ENCODE peak calls at places on chromosomes 2 and 18, in five cellular contexts. One of them, this sample, is unnamed.

GRCh38 chr2:12903272-12903671 is 186.5 kb downstream of the TRIB2 start:
- DNase-seq in K562: no peak
- DNase-seq in GM12892: no peak
- DNase-seq in GM12878: no peak
- DNase-seq in HepG2: no peak
- DNase-seq in this sample: no peak

GRCh38 chr18:9209230-9209629 is 72.6 kb downstream of the ANKRD12 start:
- DNase-seq in K562: no peak
- DNase-seq in GM12892: no peak
- DNase-seq in GM12878: no peak
- DNase-seq in HepG2: no peak
- DNase-seq in this sample: no peak

GRCh38 chr2:39127973-39128372 is 7.1 kb upstream of the SOS1 start:
- DNase-seq in K562: no peak
- DNase-seq in GM12892: no peak
- DNase-seq in GM12878: peak; percentile 84
- DNase-seq in HepG2: no peak
- DNase-seq in this sample: no peak

GRCh38 chr2:199979841-199980628 is 24.7 kb downstream of the MAIP1 start:
- DNase-seq in K562: peak; percentile 37
- DNase-seq in GM12892: no peak
- DNase-seq in GM12878: no peak
- DNase-seq in HepG2: peak; percentile 67
- DNase-seq in this sample: peak; percentile 16

GRCh38 chr2:209471037-209471436 is 47.2 kb downstream of the MAP2 start:
- DNase-seq in K562: no peak
- DNase-seq in GM12892: no peak
- DNase-seq in GM12878: no peak
- DNase-seq in HepG2: no peak
- DNase-seq in this sample: no peak

GRCh38 chr2:233448220-233448559 is 93.9 kb downstream of the DGKD start:
- DNase-seq in K562: peak; percentile 31
- DNase-seq in GM12892: no peak
- DNase-seq in GM12878: no peak
- DNase-seq in HepG2: peak; percentile 27
- DNase-seq in this sample: no peak

GRCh38 chr18:1014496-1014895 is 109.8 kb downstream of the ADCYAP1 start:
- DNase-seq in K562: no peak
- DNase-seq in GM12892: no peak
- DNase-seq in GM12878: no peak
- DNase-seq in HepG2: no peak
- DNase-seq in this sample: no peak

GRCh38 chr2:33496150-33496549 is 19.7 kb downstream of the RASGRP3 start:
- DNase-seq in K562: no peak
- DNase-seq in GM12892: no peak
- DNase-seq in GM12878: no peak
- DNase-seq in HepG2: no peak
- DNase-seq in this sample: no peak

GRCh38 chr2:51998890-51999289 is 967.0 kb upstream of the NRXN1 start:
- DNase-seq in K562: no peak
- DNase-seq in GM12892: no peak
- DNase-seq in GM12878: no peak
- DNase-seq in HepG2: no peak
- DNase-seq in this sample: no peak

GRCh38 chr2:133369896-133370295 is 198.4 kb downstream of the NCKAP5 start:
- DNase-seq in K562: no peak
- DNase-seq in GM12892: no peak
- DNase-seq in GM12878: no peak
- DNase-seq in HepG2: no peak
- DNase-seq in this sample: no peak

GRCh38 chr2:79099140-79099686 is 11.4 kb upstream of the REG1B start:
- DNase-seq in K562: no peak
- DNase-seq in GM12892: no peak
- DNase-seq in GM12878: no peak
- DNase-seq in HepG2: no peak
- DNase-seq in this sample: no peak

GRCh38 chr2:190948671-190949070 is 65.3 kb downstream of the STAT1 start:
- DNase-seq in K562: no peak
- DNase-seq in GM12892: no peak
- DNase-seq in GM12878: no peak
- DNase-seq in HepG2: no peak
- DNase-seq in this sample: no peak

GRCh38 chr2:103980401-103980800 is 873.5 kb upstream of the POU3F3 start:
- DNase-seq in K562: no peak
- DNase-seq in GM12892: no peak
- DNase-seq in GM12878: no peak
- DNase-seq in HepG2: no peak
- DNase-seq in this sample: no peak

GRCh38 chr2:176106636-176107539 is at the start of gene HOXD11:
- DNase-seq in K562: no peak
- DNase-seq in GM12892: no peak
- DNase-seq in GM12878: no peak
- DNase-seq in HepG2: no peak
- DNase-seq in this sample: no peak

GRCh38 chr18:9417081-9417841 is 58.1 kb upstream of the RALBP1 start:
- DNase-seq in K562: no peak
- DNase-seq in GM12892: no peak
- DNase-seq in GM12878: no peak
- DNase-seq in HepG2: no peak
- DNase-seq in this sample: no peak

GRCh38 chr2:74975016-74975415 is 16.6 kb downstream of the POLE4 start:
- DNase-seq in K562: no peak
- DNase-seq in GM12892: no peak
- DNase-seq in GM12878: no peak
- DNase-seq in HepG2: no peak
- DNase-seq in this sample: no peak

GRCh38 chr18:27652480-27653121 is 467.5 kb upstream of the CHST9 start:
- DNase-seq in K562: no peak
- DNase-seq in GM12892: no peak
- DNase-seq in GM12878: peak; percentile 53
- DNase-seq in HepG2: no peak
- DNase-seq in this sample: no peak

GRCh38 chr2:27080603-27080938 is 2.2 kb downstream of the EMILIN1 start:
- DNase-seq in K562: no peak
- DNase-seq in GM12892: no peak
- DNase-seq in GM12878: no peak
- DNase-seq in HepG2: no peak
- DNase-seq in this sample: no peak

GRCh38 chr2:149451417-149452165 is 121.2 kb downstream of the LYPD6 start:
- DNase-seq in K562: no peak
- DNase-seq in GM12892: no peak
- DNase-seq in GM12878: no peak
- DNase-seq in HepG2: no peak
- DNase-seq in this sample: no peak

GRCh38 chr2:79855264-79856006 is 342.6 kb downstream of the CTNNA2 start:
- DNase-seq in K562: no peak
- DNase-seq in GM12892: no peak
- DNase-seq in GM12878: no peak
- DNase-seq in HepG2: no peak
- DNase-seq in this sample: no peak

GRCh38 chr18:5449858-5450509 is 93.8 kb downstream of the EPB41L3 start:
- DNase-seq in K562: no peak
- DNase-seq in GM12892: no peak
- DNase-seq in GM12878: no peak
- DNase-seq in HepG2: no peak
- DNase-seq in this sample: no peak

GRCh38 chr2:132584976-132585817 is 84.8 kb downstream of the LYPD1 start:
- DNase-seq in K562: no peak
- DNase-seq in GM12892: no peak
- DNase-seq in GM12878: no peak
- DNase-seq in HepG2: no peak
- DNase-seq in this sample: no peak

GRCh38 chr2:1769703-1770422 is 25.5 kb upstream of the PXDN start:
- DNase-seq in K562: peak; percentile 84
- DNase-seq in GM12892: peak; percentile 59
- DNase-seq in GM12878: no peak
- DNase-seq in HepG2: peak; percentile 65
- DNase-seq in this sample: peak; percentile 80

GRCh38 chr2:69566669-69567068 is 76.9 kb downstream of the AAK1 start:
- DNase-seq in K562: no peak
- DNase-seq in GM12892: no peak
- DNase-seq in GM12878: no peak
- DNase-seq in HepG2: no peak
- DNase-seq in this sample: no peak

GRCh38 chr2:239161711-239162140 is 239.1 kb downstream of the HDAC4 start:
- DNase-seq in K562: no peak
- DNase-seq in GM12892: no peak
- DNase-seq in GM12878: no peak
- DNase-seq in HepG2: no peak
- DNase-seq in this sample: no peak

GRCh38 chr2:112580084-112580483 is 4.3 kb upstream of the CHCHD5 start:
- DNase-seq in K562: no peak
- DNase-seq in GM12892: no peak
- DNase-seq in GM12878: no peak
- DNase-seq in HepG2: no peak
- DNase-seq in this sample: no peak

DNA sequence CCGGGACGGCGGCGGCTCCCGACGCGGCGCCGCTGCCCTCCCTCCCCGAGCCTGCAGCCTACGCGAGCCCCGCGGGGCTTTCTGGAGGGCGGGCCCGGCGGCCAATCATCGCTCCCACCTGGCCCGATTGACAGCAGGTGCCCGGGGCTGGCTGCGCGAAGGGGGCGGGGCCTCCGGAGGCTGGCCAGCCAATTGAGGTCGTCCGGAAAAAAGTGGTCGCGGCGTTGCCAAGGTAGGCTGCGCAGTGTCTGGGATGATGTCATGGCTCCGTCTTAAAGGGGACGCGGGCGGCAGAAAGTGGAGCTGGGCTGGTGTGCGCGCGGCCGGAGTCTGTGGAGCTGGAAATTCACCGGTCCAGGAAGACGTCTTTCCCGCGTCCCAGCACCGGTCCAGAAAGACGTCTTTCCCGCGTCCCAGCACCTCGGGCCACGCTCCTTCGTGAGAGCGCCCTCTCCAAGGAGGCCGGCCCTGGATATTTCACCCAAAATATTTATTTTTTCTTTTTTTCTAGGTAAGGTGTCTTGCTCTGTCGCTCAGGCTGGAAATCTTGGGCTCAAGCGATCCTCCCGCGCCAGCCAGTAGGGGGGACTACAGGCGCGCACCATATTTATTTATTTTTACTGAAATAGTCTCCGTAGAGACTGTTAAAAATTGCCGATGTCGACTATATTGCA is at the start of gene ACTR1B:
- DNase-seq in K562: peak; percentile 94
- DNase-seq in GM12892: peak; percentile 97
- DNase-seq in GM12878: peak; percentile 92
- DNase-seq in HepG2: peak; percentile 98
- DNase-seq in this sample: peak; percentile 97
- TF ChIP-seq POLR2A in K562: peak; percentile 92
- TF ChIP-seq POLR2A in GM12892: peak; percentile 74
- TF ChIP-seq POLR2A in GM12878: peak; percentile 74
- TF ChIP-seq POLR2A in HepG2: peak; percentile 91
- TF ChIP-seq POLR2A in this sample: peak; percentile 66

DNA sequence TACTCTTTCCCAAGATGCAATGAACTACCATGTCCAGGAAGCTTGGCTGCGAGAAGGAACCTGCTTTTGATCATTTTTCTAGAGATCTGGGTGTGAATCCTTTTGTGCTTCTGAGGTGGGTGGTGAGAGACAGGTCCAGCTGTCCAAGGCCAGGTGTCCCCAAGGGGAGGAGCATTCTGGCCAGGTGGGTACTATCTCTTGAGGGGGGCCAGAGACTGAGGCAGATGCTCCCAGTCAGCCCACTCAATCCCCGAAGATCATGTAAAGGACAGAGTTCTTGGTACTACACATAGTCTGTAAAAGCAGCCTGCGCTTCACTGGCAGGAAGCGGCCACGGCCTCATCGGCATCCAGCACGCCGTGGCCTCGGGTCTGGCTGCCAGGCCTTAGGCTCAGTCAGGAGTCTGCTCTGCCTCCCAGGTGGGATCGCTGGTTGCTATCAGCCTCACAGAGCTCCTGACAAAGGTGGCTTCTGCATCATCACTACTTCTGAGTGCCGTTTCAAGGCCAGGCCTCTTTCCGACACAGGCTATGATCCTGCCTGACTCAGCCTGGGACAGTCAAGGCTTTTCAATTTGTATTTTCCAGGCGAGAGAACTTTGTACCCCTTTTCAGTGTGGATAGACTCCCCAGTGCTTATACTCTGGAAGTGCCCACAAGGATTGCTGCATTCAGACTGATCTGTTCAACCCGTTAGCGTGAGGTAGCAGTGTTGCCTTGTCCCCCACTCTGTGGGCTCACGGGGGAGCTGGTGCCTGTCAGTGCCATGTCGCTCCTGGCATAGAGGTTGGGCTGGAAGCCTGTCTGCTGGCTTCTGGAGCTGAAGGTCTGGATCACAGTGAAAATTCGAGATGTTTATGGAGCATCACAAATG is 29.1 kb downstream of the STK25 start:
- DNase-seq in K562: no peak
- DNase-seq in GM12892: no peak
- DNase-seq in GM12878: no peak
- DNase-seq in HepG2: peak; percentile 90
- DNase-seq in this sample: no peak
- TF ChIP-seq TAF1 in K562: no peak
- TF ChIP-seq TAF1 in GM12892: no peak
- TF ChIP-seq TAF1 in GM12878: no peak
- TF ChIP-seq TAF1 in HepG2: no peak
- TF ChIP-seq TAF1 in this sample: no peak

GRCh38 chr2:22701761-22702160 is 683.2 kb upstream of the KLHL29 start:
- DNase-seq in K562: no peak
- DNase-seq in GM12892: no peak
- DNase-seq in GM12878: no peak
- DNase-seq in HepG2: no peak
- DNase-seq in this sample: no peak
- TF ChIP-seq POLR2A in K562: no peak
- TF ChIP-seq POLR2A in GM12892: no peak
- TF ChIP-seq POLR2A in GM12878: no peak
- TF ChIP-seq POLR2A in HepG2: no peak
- TF ChIP-seq POLR2A in this sample: no peak

GRCh38 chr2:182101263-182101662 is 115.6 kb downstream of the PPP1R1C start:
- DNase-seq in K562: peak; percentile 28
- DNase-seq in GM12892: no peak
- DNase-seq in GM12878: no peak
- DNase-seq in HepG2: peak; percentile 13
- DNase-seq in this sample: no peak
- TF ChIP-seq TAF1 in K562: no peak
- TF ChIP-seq TAF1 in GM12892: no peak
- TF ChIP-seq TAF1 in GM12878: no peak
- TF ChIP-seq TAF1 in HepG2: no peak
- TF ChIP-seq TAF1 in this sample: no peak

GRCh38 chr2:95526360-95527341 is 42.1 kb upstream of the TRIM43B start:
- DNase-seq in K562: no peak
- DNase-seq in GM12892: peak; percentile 52
- DNase-seq in GM12878: peak; percentile 20
- DNase-seq in HepG2: no peak
- DNase-seq in this sample: peak; percentile 49
- TF ChIP-seq POLR2A in K562: no peak
- TF ChIP-seq POLR2A in GM12892: peak; percentile 57
- TF ChIP-seq POLR2A in GM12878: peak; percentile 78
- TF ChIP-seq POLR2A in HepG2: no peak
- TF ChIP-seq POLR2A in this sample: peak; percentile 59

DNA sequence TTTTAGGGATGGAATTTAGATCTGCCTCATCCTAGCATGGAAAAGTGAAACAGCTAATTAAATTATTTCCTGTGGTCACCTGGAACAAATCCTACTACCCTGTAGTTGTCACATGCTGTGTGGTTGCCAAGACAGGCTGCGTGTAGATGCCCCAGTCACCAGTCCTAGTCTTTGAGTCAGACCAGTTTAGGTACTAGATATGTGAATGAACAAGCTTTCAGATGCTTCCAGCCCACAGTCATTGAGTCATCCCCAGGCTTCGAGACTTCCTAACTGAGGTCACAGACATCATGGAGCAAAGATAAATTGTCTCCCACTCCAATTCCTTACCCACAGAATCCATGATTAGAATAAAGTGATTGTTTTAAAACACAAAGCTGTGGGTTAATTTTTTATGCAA is 35.8 kb upstream of the GRB14 start:
- DNase-seq in K562: no peak
- DNase-seq in GM12892: no peak
- DNase-seq in GM12878: no peak
- DNase-seq in HepG2: no peak
- DNase-seq in this sample: no peak
- TF ChIP-seq TAF1 in K562: no peak
- TF ChIP-seq TAF1 in GM12892: no peak
- TF ChIP-seq TAF1 in GM12878: no peak
- TF ChIP-seq TAF1 in HepG2: no peak
- TF ChIP-seq TAF1 in this sample: no peak

This sample was measured in GM12891.